ENCODE peak calls at places on chromosomes 3 and 15, in four cellular contexts. Y is H1, W is stomach, U is body of pancreas. O is an unnamed sample.

GRCh38 chr15:78597583-78597982 is 23.2 kb downstream of the CHRNA3 start:
- DNase-seq in U (no peak), W (no peak), Y (no peak), O (no peak)

GRCh38 chr15:73965094-73965729 is 26.9 kb downstream of the STOML1 start:
- DNase-seq in Y (no peak), U (no peak), W (no peak), O (peak)

GRCh38 chr3:16842710-16843270 is 42.0 kb upstream of the PLCL2 start:
- DNase-seq in W (no peak), Y (no peak), U (no peak), O (no peak)

GRCh38 chr3:190041333-190042041 is 79.2 kb downstream of the P3H2 start:
- DNase-seq in W (no peak), Y (peak), U (no peak), O (no peak)

GRCh38 chr3:177483182-177483967 is 286.1 kb upstream of the TBL1XR1 start:
- DNase-seq in W (no peak), U (peak), Y (no peak), O (no peak)

GRCh38 chr3:11719406-11720219 is 75.9 kb upstream of the VGLL4 start:
- DNase-seq in U (peak), Y (peak), W (peak), O (peak)

GRCh38 chr3:132726341-132726823 is 4.2 kb upstream of the NPHP3 start:
- DNase-seq in Y (no peak), U (no peak), W (no peak), O (no peak)

GRCh38 chr15:29364429-29365078 is 94.9 kb upstream of the NSMCE3 start:
- DNase-seq in Y (no peak), U (no peak), W (no peak), O (no peak)

GRCh38 chr3:77464106-77464688 is 424.3 kb downstream of the ROBO2 start:
- DNase-seq in W (no peak), U (no peak), Y (no peak), O (no peak)

GRCh38 chr15:90471769-90472168 is 58.0 kb upstream of the CRTC3 start:
- DNase-seq in Y (no peak), U (no peak), W (no peak), O (no peak)

GRCh38 chr15:66226736-66227135 is 26.8 kb downstream of the MEGF11 start:
- DNase-seq in U (no peak), Y (no peak), W (no peak), O (peak)

GRCh38 chr3:137709011-137709601 is 55.0 kb upstream of the SOX14 start:
- DNase-seq in U (peak), W (no peak), Y (no peak), O (no peak)

GRCh38 chr3:196941846-196942225 is 492 bp downstream of the NCBP2 start:
- DNase-seq in W (peak), U (peak), Y (no peak), O (peak)

GRCh38 chr3:58861551-58861950 is 188.3 kb downstream of the CFAP20DC start:
- DNase-seq in U (no peak), Y (no peak), W (no peak), O (no peak)

GRCh38 chr3:140128217-140129137 is 193.5 kb downstream of the CLSTN2 start:
- DNase-seq in U (peak), Y (peak), W (peak), O (peak)

GRCh38 chr15:101710806-101711205 is 13.5 kb downstream of the TARS3 start:
- DNase-seq in U (no peak), W (no peak), Y (no peak), O (no peak)

GRCh38 chr3:193052294-193052693 is 134.6 kb upstream of the MB21D2 start:
- DNase-seq in Y (no peak), W (no peak), U (no peak), O (no peak)

GRCh38 chr3:159185443-159186050 is 383.7 kb downstream of the MFSD1 start:
- DNase-seq in U (no peak), W (no peak), Y (no peak), O (no peak)

GRCh38 chr3:50249459-50249858 is 13.5 kb downstream of the GNAI2 start:
- DNase-seq in Y (no peak), W (no peak), U (no peak), O (no peak)

GRCh38 chr3:50248387-50248786 is 12.4 kb downstream of the GNAI2 start:
- DNase-seq in U (no peak), Y (no peak), W (peak), O (no peak)

GRCh38 chr3:50246517-50246954 is 10.5 kb downstream of the GNAI2 start:
- DNase-seq in U (no peak), W (no peak), Y (no peak), O (peak)

GRCh38 chr3:50251220-50251619 is 15.2 kb downstream of the GNAI2 start:
- DNase-seq in Y (no peak), W (peak), U (no peak), O (no peak)

GRCh38 chr3:50250514-50250913 is 14.5 kb downstream of the GNAI2 start:
- DNase-seq in W (no peak), Y (no peak), U (no peak), O (no peak)
- H3K27ac ChIP-seq in W (peak), Y (no peak), U (no peak), O (peak)

GRCh38 chr15:49902791-49903481 is 216.1 kb downstream of the ATP8B4 start:
- DNase-seq in U (no peak), Y (no peak), W (no peak), O (no peak)

GRCh38 chr15:49900036-49900435 is 219.0 kb downstream of the ATP8B4 start:
- DNase-seq in U (no peak), Y (no peak), W (no peak), O (no peak)

GRCh38 chr15:49904296-49904695 is 214.7 kb downstream of the ATP8B4 start:
- DNase-seq in W (no peak), Y (no peak), U (no peak), O (no peak)

GRCh38 chr15:49900836-49901235 is 218.2 kb downstream of the ATP8B4 start:
- DNase-seq in Y (no peak), W (no peak), U (no peak), O (no peak)

DNA sequence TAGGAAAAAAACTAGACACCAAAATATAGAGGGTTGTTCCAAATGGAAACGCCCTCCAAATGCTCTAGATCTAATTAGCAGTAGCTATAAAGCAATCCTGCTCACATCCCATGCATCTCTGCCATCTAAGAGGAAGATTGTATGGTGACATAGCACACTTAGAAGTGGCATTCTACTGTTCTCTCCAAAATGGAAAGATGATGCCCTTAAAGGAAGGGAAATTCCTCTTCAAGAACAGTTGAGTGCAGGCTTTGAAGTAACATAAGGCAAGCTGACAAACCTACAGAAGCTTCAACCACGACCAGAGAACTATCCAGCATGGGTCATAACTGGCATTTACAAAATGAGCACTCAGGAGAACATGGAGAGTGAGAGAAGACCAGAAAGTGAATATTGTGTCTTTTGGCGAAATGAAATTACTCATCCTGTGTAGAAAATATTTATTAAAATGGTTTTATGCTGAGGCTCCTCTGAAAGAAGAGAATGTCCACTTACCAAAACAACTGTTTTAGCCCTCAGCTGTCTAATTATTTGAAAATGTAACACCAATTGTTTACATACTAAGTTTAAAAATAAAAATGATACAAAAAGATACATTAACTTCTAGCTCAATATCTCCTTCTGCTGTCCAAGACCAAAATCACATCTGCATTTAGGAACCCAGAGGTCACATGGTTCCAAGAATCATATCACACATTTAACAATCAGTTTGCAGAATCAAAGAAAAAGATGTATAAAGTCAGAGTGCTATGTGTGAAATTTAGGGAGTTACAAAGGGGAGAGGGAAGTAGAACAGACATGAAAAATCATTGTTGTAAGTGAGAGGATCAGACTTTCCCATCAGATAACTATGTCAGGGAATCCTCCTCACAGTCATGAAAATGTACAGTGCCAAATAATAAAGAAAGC is 216.9 kb downstream of the ATP8B4 start:
- DNase-seq in W (no peak), Y (no peak), U (no peak), O (no peak)
- H3K4me3 ChIP-seq in W (no peak), Y (no peak), U (no peak), O (no peak)

GRCh38 chr3:5657109-5657508 is 469.6 kb downstream of the EDEM1 start:
- DNase-seq in U (no peak), W (no peak), Y (no peak), O (no peak)
- TF ChIP-seq CTCF in U (no peak), W (no peak), Y (no peak), O (no peak)

GRCh38 chr3:149815728-149816127 is 2.7 kb downstream of the RNF13 start:
- DNase-seq in Y (no peak), U (no peak), W (no peak), O (no peak)

GRCh38 chr3:149815318-149815717 is 2.3 kb downstream of the RNF13 start:
- DNase-seq in Y (no peak), U (no peak), W (no peak), O (no peak)

GRCh38 chr3:149812165-149812605 is 830 bp upstream of the RNF13 start:
- DNase-seq in W (no peak), Y (no peak), U (no peak), O (no peak)

GRCh38 chr3:149812606-149813366 is at the start of gene RNF13:
- DNase-seq in Y (peak), U (peak), W (peak), O (peak)

DNA sequence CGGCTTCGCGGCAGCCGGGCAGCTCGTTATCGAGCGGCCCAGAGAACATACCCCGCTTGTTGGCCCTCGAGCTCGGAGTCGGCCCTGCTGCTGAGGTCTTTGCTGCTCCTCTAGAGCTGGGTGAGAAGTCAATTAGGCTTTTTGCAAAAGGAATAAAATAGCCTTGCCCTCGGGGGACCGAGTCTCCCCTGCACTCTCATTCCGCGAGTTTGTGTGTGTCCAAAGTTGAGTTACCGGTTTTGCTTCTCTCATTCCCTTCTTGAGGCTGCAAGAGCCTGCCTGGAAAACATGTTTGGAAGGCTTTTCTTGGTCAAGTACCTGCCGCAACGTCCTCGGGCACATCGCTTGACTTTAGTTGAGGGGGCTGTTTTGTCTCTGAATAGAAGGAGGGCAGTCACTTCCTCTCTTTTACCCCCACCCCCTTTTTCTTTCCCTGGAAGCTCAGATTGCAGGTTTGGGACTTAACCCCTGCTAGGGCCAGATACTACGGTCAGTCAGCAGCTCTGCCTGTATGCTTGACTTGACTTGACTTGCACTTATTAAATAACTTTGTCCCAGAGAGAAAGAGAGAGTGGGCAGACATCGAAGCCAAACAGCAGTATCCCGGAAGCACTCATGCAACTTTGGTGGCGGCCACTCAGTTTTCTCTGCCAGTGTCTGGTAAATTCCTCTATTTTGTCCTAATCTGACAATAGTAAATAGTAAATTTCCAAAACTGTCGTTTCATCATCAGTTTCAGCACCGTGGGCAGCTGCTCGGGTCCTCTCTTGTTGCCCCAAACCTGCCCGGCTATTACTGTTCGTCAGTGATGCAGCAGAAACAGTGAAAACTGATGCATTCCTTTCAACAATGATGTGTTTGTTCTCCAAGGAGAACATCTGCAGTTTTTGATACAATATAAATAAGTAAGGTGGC is 609 bp downstream of the RNF13 start:
- DNase-seq in Y (no peak), U (peak), W (no peak), O (peak)
- H3K27ac ChIP-seq in Y (peak), U (peak), W (peak), O (peak)

GRCh38 chr3:155271343-155271613 is 22.2 kb downstream of the STRIT1 start:
- DNase-seq in U (no peak), W (no peak), Y (no peak), O (no peak)
- H3K4me3 ChIP-seq in U (no peak), W (no peak), Y (no peak), O (no peak)

DNA sequence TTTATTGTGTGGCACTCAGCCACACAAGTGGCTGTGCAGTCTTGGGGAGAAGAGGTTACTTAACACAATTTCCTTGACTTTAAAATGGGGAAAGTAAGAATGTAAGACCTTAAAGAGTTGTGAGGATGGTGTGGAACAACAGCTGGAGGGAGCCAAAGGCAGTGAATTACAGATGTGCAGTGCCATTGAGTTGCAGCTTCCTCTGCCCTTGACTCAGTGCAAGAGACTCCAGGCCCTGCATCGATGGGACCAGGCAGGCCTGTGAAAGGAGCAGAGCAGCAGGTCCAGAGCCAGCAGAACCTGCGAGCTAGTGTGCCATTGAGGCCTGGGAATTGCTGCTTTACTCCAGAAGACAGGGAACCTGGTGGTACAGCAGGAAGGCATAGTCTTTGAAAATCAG is 27.2 kb downstream of the EEFSEC start:
- DNase-seq in W (no peak), Y (no peak), U (no peak), O (no peak)
- TF ChIP-seq CTCF in W (no peak), Y (no peak), U (no peak), O (no peak)

GRCh38 chr3:160754855-160755747 is 930 bp upstream of the PPM1L start:
- DNase-seq in W (peak), Y (peak), U (peak), O (peak)

GRCh38 chr3:160753953-160754352 is 2.1 kb upstream of the PPM1L start:
- DNase-seq in U (no peak), Y (no peak), W (no peak), O (no peak)

GRCh38 chr3:160755776-160756304 is at the start of gene PPM1L:
- DNase-seq in U (peak), Y (no peak), W (peak), O (peak)

GRCh38 chr3:160756907-160757623 is 1.0 kb downstream of the PPM1L start:
- DNase-seq in Y (no peak), W (peak), U (peak), O (peak)

DNA sequence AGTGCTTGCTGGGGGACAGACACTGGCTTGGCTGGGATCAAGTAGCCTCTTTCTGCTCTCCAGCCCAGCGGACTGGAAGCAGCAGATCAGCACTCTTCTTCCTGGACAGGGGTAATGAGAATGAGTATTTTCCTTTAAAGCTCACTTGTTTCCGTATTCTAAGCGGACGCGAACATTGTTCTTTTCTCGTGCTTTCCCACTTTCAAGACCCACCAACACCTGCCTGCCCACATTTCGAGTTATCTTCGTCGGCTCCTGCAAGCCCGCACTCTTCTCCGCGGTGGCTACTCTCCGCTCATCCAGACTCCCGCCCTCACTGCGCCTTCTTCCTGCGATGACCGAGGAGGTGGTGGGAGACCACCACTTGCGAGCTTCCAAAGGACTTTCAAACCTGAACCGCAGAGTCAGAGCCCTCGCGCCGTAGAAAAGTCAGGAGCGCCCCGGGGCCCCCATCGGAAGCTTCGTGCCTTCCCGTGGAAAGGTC is 1.6 kb upstream of the PPM1L start:
- DNase-seq in Y (no peak), W (peak), U (peak), O (peak)
- H3K27ac ChIP-seq in Y (no peak), W (peak), U (peak), O (peak)

GRCh38 chr3:184239710-184240109 is 9.1 kb downstream of the ALG3 start:
- DNase-seq in W (no peak), U (no peak), Y (no peak), O (no peak)

GRCh38 chr3:184241141-184241446 is 7.7 kb downstream of the ALG3 start:
- DNase-seq in U (no peak), Y (no peak), W (no peak), O (no peak)

GRCh38 chr3:184241447-184242296 is 7.1 kb downstream of the ALG3 start:
- DNase-seq in Y (no peak), U (peak), W (peak), O (peak)

GRCh38 chr3:184240384-184241140 is 8.2 kb downstream of the ALG3 start:
- DNase-seq in W (no peak), Y (no peak), U (no peak), O (no peak)

GRCh38 chr3:184242297-184242685 is 6.5 kb downstream of the ALG3 start:
- DNase-seq in W (no peak), Y (no peak), U (no peak), O (no peak)
- H3K4me3 ChIP-seq in W (no peak), Y (no peak), U (no peak), O (no peak)

GRCh38 chr3:165619077-165619476 is 218.1 kb downstream of the BCHE start:
- DNase-seq in W (no peak), U (no peak), Y (no peak), O (no peak)

GRCh38 chr3:165624761-165625160 is 212.5 kb downstream of the BCHE start:
- DNase-seq in Y (no peak), W (no peak), U (no peak), O (no peak)

GRCh38 chr3:165617134-165617533 is 220.1 kb downstream of the BCHE start:
- DNase-seq in Y (no peak), W (no peak), U (no peak), O (no peak)

DNA sequence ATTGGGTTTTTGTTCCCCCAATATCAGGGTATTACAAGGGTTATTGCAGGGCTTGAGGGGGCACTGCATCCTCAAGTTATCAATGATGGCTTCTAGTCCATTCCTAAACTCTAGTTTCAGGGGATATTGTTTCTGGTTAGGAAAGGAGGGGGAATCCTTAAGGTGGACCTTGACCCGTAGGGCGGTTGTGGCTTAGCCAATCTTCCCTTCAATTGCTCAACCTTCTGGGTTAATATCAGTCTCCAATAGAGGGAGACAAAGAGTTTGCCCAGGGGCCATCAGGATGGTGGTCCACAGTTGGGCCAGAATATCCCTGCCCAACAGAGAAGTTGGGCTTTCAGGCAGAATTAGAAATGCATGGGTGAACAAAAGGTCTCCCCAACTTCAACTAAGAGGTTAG is 214.9 kb downstream of the BCHE start:
- DNase-seq in U (no peak), W (no peak), Y (no peak), O (no peak)
- TF ChIP-seq CTCF in U (no peak), W (no peak), Y (no peak), O (no peak)

GRCh38 chr3:101146946-101147345 is 153.7 kb upstream of the ABI3BP start:
- DNase-seq in W (no peak), Y (no peak), U (no peak), O (no peak)

GRCh38 chr3:101141135-101141534 is 147.9 kb upstream of the ABI3BP start:
- DNase-seq in U (no peak), W (no peak), Y (no peak), O (no peak)

GRCh38 chr3:101142160-101142559 is 148.9 kb upstream of the ABI3BP start:
- DNase-seq in Y (no peak), W (no peak), U (no peak), O (no peak)

GRCh38 chr3:101144080-101144479 is 150.9 kb upstream of the ABI3BP start:
- DNase-seq in W (no peak), Y (no peak), U (no peak), O (no peak)

DNA sequence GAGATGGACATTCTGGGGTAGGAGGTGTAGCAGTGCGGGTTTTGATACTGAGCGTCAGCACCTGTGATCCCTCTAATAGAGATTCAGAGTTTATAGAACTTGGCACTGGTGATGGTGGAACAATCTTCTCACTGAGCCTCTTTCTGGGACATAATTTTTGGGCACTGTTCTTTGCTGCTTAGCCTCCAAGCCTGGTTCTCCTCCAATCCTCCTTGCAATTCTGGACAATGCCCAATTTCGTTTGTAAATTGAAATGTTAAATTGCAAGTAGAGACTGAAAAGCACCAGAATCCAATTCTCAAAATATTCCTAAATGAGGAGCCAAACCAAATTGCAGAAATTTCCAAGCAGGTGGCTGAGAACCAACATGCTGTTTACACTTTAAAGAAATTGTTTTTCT is 149.8 kb upstream of the ABI3BP start:
- DNase-seq in Y (no peak), W (no peak), U (no peak), O (no peak)
- H3K27ac ChIP-seq in Y (no peak), W (no peak), U (no peak), O (no peak)